ENCODE peak calls at places on chromosome 20, in ten cellular contexts. One of them, this sample, is unnamed.

GRCh38 chr20:18263723-18264122 is 24.6 kb upstream of the ZNF133 start:
- DNase-seq in testis: no peak
- DNase-seq in H9: no peak
- DNase-seq in Calu3: peak
- DNase-seq in hepatocyte: peak
- DNase-seq in AG09319: no peak
- DNase-seq in HFFc6: no peak
- DNase-seq in CD8-positive, alpha-beta T cell: no peak
- DNase-seq in lower leg skin: no peak
- DNase-seq in neural crest cell: no peak
- DNase-seq in this sample: no peak

GRCh38 chr20:18001131-18001921 is 32.5 kb downstream of the MGME1 start:
- DNase-seq in testis: peak
- DNase-seq in H9: no peak
- DNase-seq in Calu3: peak
- DNase-seq in hepatocyte: peak
- DNase-seq in AG09319: peak
- DNase-seq in HFFc6: peak
- DNase-seq in CD8-positive, alpha-beta T cell: no peak
- DNase-seq in lower leg skin: peak
- DNase-seq in neural crest cell: no peak
- DNase-seq in this sample: peak

GRCh38 chr20:55953201-55953600 is 52.1 kb downstream of the CBLN4 start:
- DNase-seq in testis: no peak
- DNase-seq in H9: no peak
- DNase-seq in Calu3: no peak
- DNase-seq in hepatocyte: no peak
- DNase-seq in AG09319: no peak
- DNase-seq in HFFc6: no peak
- DNase-seq in CD8-positive, alpha-beta T cell: no peak
- DNase-seq in lower leg skin: no peak
- DNase-seq in neural crest cell: no peak
- DNase-seq in this sample: no peak

GRCh38 chr20:18692453-18692852 is 104.6 kb downstream of the DTD1 start:
- DNase-seq in testis: no peak
- DNase-seq in H9: no peak
- DNase-seq in Calu3: no peak
- DNase-seq in hepatocyte: no peak
- DNase-seq in AG09319: no peak
- DNase-seq in HFFc6: no peak
- DNase-seq in CD8-positive, alpha-beta T cell: no peak
- DNase-seq in lower leg skin: no peak
- DNase-seq in neural crest cell: no peak
- DNase-seq in this sample: no peak

GRCh38 chr20:56453347-56453746 is 15.1 kb upstream of the RTF2 start:
- DNase-seq in testis: no peak
- DNase-seq in H9: no peak
- DNase-seq in Calu3: no peak
- DNase-seq in hepatocyte: no peak
- DNase-seq in AG09319: no peak
- DNase-seq in HFFc6: no peak
- DNase-seq in CD8-positive, alpha-beta T cell: no peak
- DNase-seq in lower leg skin: no peak
- DNase-seq in neural crest cell: no peak
- DNase-seq in this sample: no peak

GRCh38 chr20:64102647-64103354 is 4.6 kb downstream of the NPBWR2 start:
- DNase-seq in testis: peak
- DNase-seq in H9: peak
- DNase-seq in Calu3: no peak
- DNase-seq in hepatocyte: peak
- DNase-seq in AG09319: no peak
- DNase-seq in HFFc6: no peak
- DNase-seq in CD8-positive, alpha-beta T cell: no peak
- DNase-seq in lower leg skin: no peak
- DNase-seq in neural crest cell: no peak
- DNase-seq in this sample: peak

GRCh38 chr20:10430000-10430466 is 4.0 kb downstream of the MKKS start:
- DNase-seq in testis: no peak
- DNase-seq in H9: no peak
- DNase-seq in Calu3: no peak
- DNase-seq in hepatocyte: no peak
- DNase-seq in AG09319: no peak
- DNase-seq in HFFc6: no peak
- DNase-seq in CD8-positive, alpha-beta T cell: no peak
- DNase-seq in lower leg skin: no peak
- DNase-seq in neural crest cell: no peak
- DNase-seq in this sample: no peak

GRCh38 chr20:47764154-47764734 is 21.0 kb downstream of the SULF2 start:
- DNase-seq in testis: peak
- DNase-seq in H9: no peak
- DNase-seq in Calu3: no peak
- DNase-seq in hepatocyte: no peak
- DNase-seq in AG09319: no peak
- DNase-seq in HFFc6: no peak
- DNase-seq in CD8-positive, alpha-beta T cell: no peak
- DNase-seq in lower leg skin: no peak
- DNase-seq in neural crest cell: no peak
- DNase-seq in this sample: no peak

GRCh38 chr20:14406495-14406894 is 69.1 kb upstream of the FLRT3 start:
- DNase-seq in testis: no peak
- DNase-seq in H9: no peak
- DNase-seq in Calu3: no peak
- DNase-seq in hepatocyte: no peak
- DNase-seq in AG09319: no peak
- DNase-seq in HFFc6: no peak
- DNase-seq in CD8-positive, alpha-beta T cell: no peak
- DNase-seq in lower leg skin: no peak
- DNase-seq in neural crest cell: no peak
- DNase-seq in this sample: no peak

GRCh38 chr20:22590662-22591061 is 6.3 kb upstream of the FOXA2 start:
- DNase-seq in testis: no peak
- DNase-seq in H9: peak
- DNase-seq in Calu3: no peak
- DNase-seq in hepatocyte: no peak
- DNase-seq in AG09319: no peak
- DNase-seq in HFFc6: no peak
- DNase-seq in CD8-positive, alpha-beta T cell: no peak
- DNase-seq in lower leg skin: no peak
- DNase-seq in neural crest cell: no peak
- DNase-seq in this sample: no peak

GRCh38 chr20:33401042-33401921 is at the start of gene CDK5RAP1:
- DNase-seq in testis: peak
- DNase-seq in H9: peak
- DNase-seq in Calu3: peak
- DNase-seq in hepatocyte: peak
- DNase-seq in AG09319: peak
- DNase-seq in HFFc6: peak
- DNase-seq in CD8-positive, alpha-beta T cell: peak
- DNase-seq in lower leg skin: peak
- DNase-seq in neural crest cell: peak
- DNase-seq in this sample: peak

GRCh38 chr20:43531091-43531443 is 23.6 kb downstream of the L3MBTL1 start:
- DNase-seq in testis: no peak
- DNase-seq in H9: no peak
- DNase-seq in Calu3: no peak
- DNase-seq in hepatocyte: no peak
- DNase-seq in AG09319: no peak
- DNase-seq in HFFc6: no peak
- DNase-seq in CD8-positive, alpha-beta T cell: no peak
- DNase-seq in lower leg skin: no peak
- DNase-seq in neural crest cell: no peak
- DNase-seq in this sample: no peak

GRCh38 chr20:43529051-43529450 is 21.6 kb downstream of the L3MBTL1 start:
- DNase-seq in testis: no peak
- DNase-seq in H9: no peak
- DNase-seq in Calu3: no peak
- DNase-seq in hepatocyte: no peak
- DNase-seq in AG09319: no peak
- DNase-seq in HFFc6: no peak
- DNase-seq in CD8-positive, alpha-beta T cell: no peak
- DNase-seq in lower leg skin: no peak
- DNase-seq in neural crest cell: no peak
- DNase-seq in this sample: no peak

GRCh38 chr20:43532416-43533055 is 25.0 kb downstream of the L3MBTL1 start:
- DNase-seq in testis: no peak
- DNase-seq in H9: no peak
- DNase-seq in Calu3: no peak
- DNase-seq in hepatocyte: no peak
- DNase-seq in AG09319: no peak
- DNase-seq in HFFc6: no peak
- DNase-seq in CD8-positive, alpha-beta T cell: no peak
- DNase-seq in lower leg skin: no peak
- DNase-seq in neural crest cell: no peak
- DNase-seq in this sample: no peak

GRCh38 chr20:43529457-43530153 is 22.1 kb downstream of the L3MBTL1 start:
- DNase-seq in testis: no peak
- DNase-seq in H9: no peak
- DNase-seq in Calu3: no peak
- DNase-seq in hepatocyte: no peak
- DNase-seq in AG09319: no peak
- DNase-seq in HFFc6: no peak
- DNase-seq in CD8-positive, alpha-beta T cell: no peak
- DNase-seq in lower leg skin: no peak
- DNase-seq in neural crest cell: no peak
- DNase-seq in this sample: no peak

DNA sequence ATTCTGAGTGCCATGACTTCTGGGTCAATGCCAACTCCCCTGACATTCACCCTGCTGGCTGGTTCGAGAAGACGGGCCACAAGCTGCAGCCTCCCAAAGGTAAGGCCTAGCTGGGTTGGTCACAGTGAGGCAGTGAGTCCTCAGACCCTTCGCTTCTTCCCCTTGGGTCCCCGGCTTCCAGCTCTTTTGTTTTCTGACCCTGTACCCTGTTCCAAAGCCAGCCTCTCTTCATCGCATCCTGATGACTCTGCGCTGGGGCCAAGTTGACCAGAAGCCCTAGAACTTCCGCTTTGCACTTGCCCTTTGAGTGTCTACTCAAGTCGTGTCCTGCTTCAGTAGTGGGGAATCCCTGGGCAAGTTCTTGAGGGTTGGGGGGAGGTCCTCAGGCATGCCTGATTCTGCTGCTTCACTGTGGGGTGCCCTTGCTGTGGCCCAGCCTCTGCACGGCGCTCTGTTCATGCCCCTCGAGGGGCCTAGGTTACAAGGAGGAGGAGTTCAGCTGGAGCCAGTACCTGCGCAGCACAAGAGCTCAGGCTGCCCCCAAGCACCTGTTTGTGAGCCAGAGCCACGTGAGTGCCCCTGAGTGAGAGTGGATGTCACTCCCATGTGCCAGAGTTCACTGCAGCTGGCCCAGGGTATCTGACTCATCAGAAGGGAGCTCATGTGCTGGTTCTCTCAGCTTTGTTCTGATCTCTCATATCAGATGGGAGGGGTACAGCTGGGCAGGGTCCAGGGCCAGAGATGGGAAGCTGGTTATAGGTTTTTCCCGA is 23.0 kb downstream of the L3MBTL1 start:
- DNase-seq in testis: no peak
- DNase-seq in H9: no peak
- DNase-seq in Calu3: no peak
- DNase-seq in hepatocyte: peak
- DNase-seq in AG09319: no peak
- DNase-seq in HFFc6: no peak
- DNase-seq in CD8-positive, alpha-beta T cell: no peak
- DNase-seq in lower leg skin: no peak
- DNase-seq in neural crest cell: no peak
- DNase-seq in this sample: no peak
- TF ChIP-seq CTCF in testis: no peak
- TF ChIP-seq CTCF in H9: no peak
- TF ChIP-seq CTCF in Calu3: no peak
- TF ChIP-seq CTCF in hepatocyte: no peak
- TF ChIP-seq CTCF in AG09319: no peak
- TF ChIP-seq CTCF in HFFc6: no peak
- TF ChIP-seq CTCF in CD8-positive, alpha-beta T cell: no peak
- TF ChIP-seq CTCF in lower leg skin: no peak
- TF ChIP-seq CTCF in neural crest cell: no peak
- TF ChIP-seq CTCF in this sample: no peak

GRCh38 chr20:38133680-38134426 is 31.2 kb downstream of the TGM2 start:
- DNase-seq in testis: no peak
- DNase-seq in H9: no peak
- DNase-seq in Calu3: no peak
- DNase-seq in hepatocyte: no peak
- DNase-seq in AG09319: no peak
- DNase-seq in HFFc6: no peak
- DNase-seq in CD8-positive, alpha-beta T cell: no peak
- DNase-seq in lower leg skin: no peak
- DNase-seq in neural crest cell: no peak
- DNase-seq in this sample: no peak
- TF ChIP-seq CTCF in testis: no peak
- TF ChIP-seq CTCF in H9: no peak
- TF ChIP-seq CTCF in Calu3: no peak
- TF ChIP-seq CTCF in hepatocyte: no peak
- TF ChIP-seq CTCF in AG09319: no peak
- TF ChIP-seq CTCF in HFFc6: no peak
- TF ChIP-seq CTCF in CD8-positive, alpha-beta T cell: no peak
- TF ChIP-seq CTCF in lower leg skin: no peak
- TF ChIP-seq CTCF in neural crest cell: no peak
- TF ChIP-seq CTCF in this sample: no peak

DNA sequence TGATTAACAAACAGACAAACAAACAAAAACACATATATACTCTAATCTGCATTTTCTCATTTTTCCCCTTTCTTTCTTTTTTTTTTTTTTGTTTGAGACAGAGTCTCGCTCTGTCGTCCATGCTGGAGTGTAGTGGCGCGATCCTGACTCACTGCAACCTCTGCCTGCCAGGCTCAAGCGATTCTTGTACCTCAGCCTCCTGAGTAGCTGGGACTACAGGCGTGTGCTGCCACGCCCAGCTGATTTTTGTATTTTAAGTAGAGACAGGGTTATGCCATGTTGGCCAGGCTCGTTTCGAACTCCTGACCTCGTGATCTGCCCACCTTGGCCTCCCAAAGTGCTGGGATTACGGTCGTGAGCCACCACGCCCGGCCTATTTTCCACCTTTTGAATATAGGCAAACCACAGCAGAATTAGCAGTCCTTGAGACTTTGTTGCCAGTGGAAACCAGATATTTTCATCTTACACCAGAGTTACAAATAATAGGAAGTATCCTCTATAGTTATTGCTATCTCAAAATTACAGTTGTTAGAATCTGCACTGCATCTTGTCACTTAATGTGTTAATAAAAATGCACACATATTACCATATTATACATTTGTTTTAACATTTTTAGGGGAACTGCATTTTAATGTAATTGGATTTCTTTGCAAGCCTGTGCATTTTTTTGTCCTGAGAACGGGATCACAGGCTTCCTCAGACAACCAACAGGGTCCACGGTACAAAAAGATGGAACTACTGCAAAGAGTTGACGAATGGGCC is 208.2 kb upstream of the ZNF217 start:
- DNase-seq in testis: no peak
- DNase-seq in H9: no peak
- DNase-seq in Calu3: no peak
- DNase-seq in hepatocyte: no peak
- DNase-seq in AG09319: no peak
- DNase-seq in HFFc6: no peak
- DNase-seq in CD8-positive, alpha-beta T cell: no peak
- DNase-seq in lower leg skin: no peak
- DNase-seq in neural crest cell: no peak
- DNase-seq in this sample: no peak
- TF ChIP-seq CTCF in testis: no peak
- TF ChIP-seq CTCF in H9: no peak
- TF ChIP-seq CTCF in Calu3: no peak
- TF ChIP-seq CTCF in hepatocyte: no peak
- TF ChIP-seq CTCF in AG09319: no peak
- TF ChIP-seq CTCF in HFFc6: no peak
- TF ChIP-seq CTCF in CD8-positive, alpha-beta T cell: no peak
- TF ChIP-seq CTCF in lower leg skin: no peak
- TF ChIP-seq CTCF in neural crest cell: no peak
- TF ChIP-seq CTCF in this sample: no peak

GRCh38 chr20:51223163-51223562 is 200.3 kb upstream of the KCNG1 start:
- DNase-seq in testis: no peak
- DNase-seq in H9: no peak
- DNase-seq in Calu3: no peak
- DNase-seq in hepatocyte: no peak
- DNase-seq in AG09319: no peak
- DNase-seq in HFFc6: no peak
- DNase-seq in CD8-positive, alpha-beta T cell: no peak
- DNase-seq in lower leg skin: no peak
- DNase-seq in neural crest cell: no peak
- DNase-seq in this sample: no peak
- TF ChIP-seq CTCF in testis: no peak
- TF ChIP-seq CTCF in H9: no peak
- TF ChIP-seq CTCF in Calu3: no peak
- TF ChIP-seq CTCF in hepatocyte: no peak
- TF ChIP-seq CTCF in AG09319: no peak
- TF ChIP-seq CTCF in HFFc6: no peak
- TF ChIP-seq CTCF in CD8-positive, alpha-beta T cell: no peak
- TF ChIP-seq CTCF in lower leg skin: no peak
- TF ChIP-seq CTCF in neural crest cell: no peak
- TF ChIP-seq CTCF in this sample: no peak